ENCODE peak calls at places on chromosomes 1 and 21, in six cellular contexts. One of them, this sample, is unnamed.

GRCh38 chr1:218459878-218460277 is 114.7 kb downstream of the TGFB2 start:
- DNase-seq in A549: peak
- DNase-seq in endothelial cell of umbilical vein: peak
- DNase-seq in K562: no peak
- DNase-seq in HepG2: peak
- DNase-seq in GM12878: no peak
- DNase-seq in this sample: peak

GRCh38 chr1:116909511-116910378 is at the start of gene PTGFRN:
- DNase-seq in A549: peak
- DNase-seq in endothelial cell of umbilical vein: peak
- DNase-seq in K562: peak
- DNase-seq in HepG2: no peak
- DNase-seq in GM12878: no peak
- DNase-seq in this sample: peak

GRCh38 chr1:202010042-202011015 is at the start of gene ELF3:
- DNase-seq in A549: peak
- DNase-seq in endothelial cell of umbilical vein: no peak
- DNase-seq in K562: no peak
- DNase-seq in HepG2: peak
- DNase-seq in GM12878: peak
- DNase-seq in this sample: no peak

GRCh38 chr1:243924188-243924587 is 74.1 kb upstream of the AKT3 start:
- DNase-seq in A549: peak
- DNase-seq in endothelial cell of umbilical vein: no peak
- DNase-seq in K562: no peak
- DNase-seq in HepG2: no peak
- DNase-seq in GM12878: no peak
- DNase-seq in this sample: no peak

GRCh38 chr1:236303675-236304074 is 21.9 kb upstream of the ERO1B start:
- DNase-seq in A549: no peak
- DNase-seq in endothelial cell of umbilical vein: no peak
- DNase-seq in K562: no peak
- DNase-seq in HepG2: no peak
- DNase-seq in GM12878: peak
- DNase-seq in this sample: peak

GRCh38 chr1:117682372-117682771 is 76.5 kb downstream of the TENT5C start:
- DNase-seq in A549: no peak
- DNase-seq in endothelial cell of umbilical vein: no peak
- DNase-seq in K562: no peak
- DNase-seq in HepG2: no peak
- DNase-seq in GM12878: no peak
- DNase-seq in this sample: no peak

GRCh38 chr1:94974824-94975223 is 47.9 kb upstream of the CNN3 start:
- DNase-seq in A549: no peak
- DNase-seq in endothelial cell of umbilical vein: no peak
- DNase-seq in K562: no peak
- DNase-seq in HepG2: no peak
- DNase-seq in GM12878: no peak
- DNase-seq in this sample: no peak

GRCh38 chr21:37758997-37759396 is 157.3 kb downstream of the KCNJ6 start:
- DNase-seq in A549: peak
- DNase-seq in endothelial cell of umbilical vein: peak
- DNase-seq in K562: peak
- DNase-seq in HepG2: peak
- DNase-seq in GM12878: no peak
- DNase-seq in this sample: peak

GRCh38 chr1:20250346-20250989 is 40.2 kb upstream of the VWA5B1 start:
- DNase-seq in A549: peak
- DNase-seq in endothelial cell of umbilical vein: no peak
- DNase-seq in K562: no peak
- DNase-seq in HepG2: peak
- DNase-seq in GM12878: peak
- DNase-seq in this sample: no peak

GRCh38 chr1:177200290-177200689 is 29.5 kb downstream of the BRINP2 start:
- DNase-seq in A549: no peak
- DNase-seq in endothelial cell of umbilical vein: no peak
- DNase-seq in K562: no peak
- DNase-seq in HepG2: no peak
- DNase-seq in GM12878: no peak
- DNase-seq in this sample: no peak

GRCh38 chr1:12276225-12276624 is 46.4 kb downstream of the VPS13D start:
- DNase-seq in A549: peak
- DNase-seq in endothelial cell of umbilical vein: peak
- DNase-seq in K562: peak
- DNase-seq in HepG2: peak
- DNase-seq in GM12878: no peak
- DNase-seq in this sample: peak

GRCh38 chr1:58874757-58875755 is 91.2 kb upstream of the JUN start:
- DNase-seq in A549: no peak
- DNase-seq in endothelial cell of umbilical vein: peak
- DNase-seq in K562: no peak
- DNase-seq in HepG2: peak
- DNase-seq in GM12878: no peak
- DNase-seq in this sample: no peak

GRCh38 chr21:45875416-45875760 is 106.2 kb upstream of the COL6A1 start:
- DNase-seq in A549: no peak
- DNase-seq in endothelial cell of umbilical vein: no peak
- DNase-seq in K562: no peak
- DNase-seq in HepG2: no peak
- DNase-seq in GM12878: no peak
- DNase-seq in this sample: no peak

GRCh38 chr21:45875881-45876280 is 105.7 kb upstream of the COL6A1 start:
- DNase-seq in A549: no peak
- DNase-seq in endothelial cell of umbilical vein: no peak
- DNase-seq in K562: no peak
- DNase-seq in HepG2: no peak
- DNase-seq in GM12878: no peak
- DNase-seq in this sample: no peak

GRCh38 chr21:45873418-45873817 is 108.2 kb upstream of the COL6A1 start:
- DNase-seq in A549: no peak
- DNase-seq in endothelial cell of umbilical vein: no peak
- DNase-seq in K562: no peak
- DNase-seq in HepG2: no peak
- DNase-seq in GM12878: no peak
- DNase-seq in this sample: no peak

GRCh38 chr21:45873866-45874265 is 107.7 kb upstream of the COL6A1 start:
- DNase-seq in A549: no peak
- DNase-seq in endothelial cell of umbilical vein: no peak
- DNase-seq in K562: no peak
- DNase-seq in HepG2: no peak
- DNase-seq in GM12878: no peak
- DNase-seq in this sample: no peak

GRCh38 chr21:45874716-45875415 is 106.7 kb upstream of the COL6A1 start:
- DNase-seq in A549: no peak
- DNase-seq in endothelial cell of umbilical vein: peak
- DNase-seq in K562: no peak
- DNase-seq in HepG2: peak
- DNase-seq in GM12878: no peak
- DNase-seq in this sample: peak
- TF ChIP-seq MAX in A549: no peak
- TF ChIP-seq MAX in endothelial cell of umbilical vein: no peak
- TF ChIP-seq MAX in K562: no peak
- TF ChIP-seq MAX in HepG2: peak
- TF ChIP-seq MAX in GM12878: no peak
- TF ChIP-seq MAX in this sample: peak

DNA sequence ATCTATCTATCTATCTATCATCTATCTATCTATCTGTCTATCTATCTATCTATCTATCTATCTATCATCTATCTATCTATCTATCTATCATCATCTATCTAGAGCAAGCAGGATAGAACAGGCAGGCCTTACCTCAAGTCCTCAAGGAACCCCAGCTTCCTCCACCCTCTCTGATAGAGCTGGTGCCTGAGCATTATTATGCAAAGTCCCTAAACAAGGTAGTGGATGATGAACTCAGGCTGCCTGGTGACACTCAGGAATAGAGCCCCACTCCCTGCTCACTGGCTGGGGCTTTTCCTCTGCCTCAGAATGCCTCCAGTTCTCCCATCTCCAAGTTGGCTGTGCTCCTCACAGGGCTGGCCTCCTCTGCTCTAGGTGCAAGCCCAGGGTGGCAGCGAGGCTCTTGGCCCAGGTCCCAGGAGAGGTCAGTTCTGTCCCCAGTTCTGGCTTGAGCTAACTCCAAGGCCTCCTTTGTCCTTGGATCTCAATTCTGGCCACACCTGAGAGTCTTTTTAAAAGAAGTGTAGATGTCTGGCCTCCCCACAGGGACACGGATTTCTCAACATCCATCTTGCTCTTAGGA is 60.2 kb downstream of the PCP4 start:
- DNase-seq in A549: no peak
- DNase-seq in endothelial cell of umbilical vein: no peak
- DNase-seq in K562: no peak
- DNase-seq in HepG2: no peak
- DNase-seq in GM12878: no peak
- DNase-seq in this sample: no peak
- TF ChIP-seq MYC in A549: no peak
- TF ChIP-seq MYC in endothelial cell of umbilical vein: no peak
- TF ChIP-seq MYC in K562: no peak
- TF ChIP-seq MYC in HepG2: no peak
- TF ChIP-seq MYC in GM12878: no peak
- TF ChIP-seq MYC in this sample: no peak

GRCh38 chr1:40710581-40711315 is 19.2 kb downstream of the NFYC start:
- DNase-seq in A549: no peak
- DNase-seq in endothelial cell of umbilical vein: peak
- DNase-seq in K562: no peak
- DNase-seq in HepG2: peak
- DNase-seq in GM12878: no peak
- DNase-seq in this sample: no peak

GRCh38 chr1:40712997-40713396 is 21.5 kb downstream of the NFYC start:
- DNase-seq in A549: no peak
- DNase-seq in endothelial cell of umbilical vein: peak
- DNase-seq in K562: no peak
- DNase-seq in HepG2: no peak
- DNase-seq in GM12878: no peak
- DNase-seq in this sample: peak

GRCh38 chr1:40712405-40712944 is 21.0 kb downstream of the NFYC start:
- DNase-seq in A549: no peak
- DNase-seq in endothelial cell of umbilical vein: no peak
- DNase-seq in K562: no peak
- DNase-seq in HepG2: no peak
- DNase-seq in GM12878: no peak
- DNase-seq in this sample: no peak

GRCh38 chr1:40709802-40710278 is 18.3 kb downstream of the NFYC start:
- DNase-seq in A549: no peak
- DNase-seq in endothelial cell of umbilical vein: no peak
- DNase-seq in K562: no peak
- DNase-seq in HepG2: no peak
- DNase-seq in GM12878: no peak
- DNase-seq in this sample: no peak

DNA sequence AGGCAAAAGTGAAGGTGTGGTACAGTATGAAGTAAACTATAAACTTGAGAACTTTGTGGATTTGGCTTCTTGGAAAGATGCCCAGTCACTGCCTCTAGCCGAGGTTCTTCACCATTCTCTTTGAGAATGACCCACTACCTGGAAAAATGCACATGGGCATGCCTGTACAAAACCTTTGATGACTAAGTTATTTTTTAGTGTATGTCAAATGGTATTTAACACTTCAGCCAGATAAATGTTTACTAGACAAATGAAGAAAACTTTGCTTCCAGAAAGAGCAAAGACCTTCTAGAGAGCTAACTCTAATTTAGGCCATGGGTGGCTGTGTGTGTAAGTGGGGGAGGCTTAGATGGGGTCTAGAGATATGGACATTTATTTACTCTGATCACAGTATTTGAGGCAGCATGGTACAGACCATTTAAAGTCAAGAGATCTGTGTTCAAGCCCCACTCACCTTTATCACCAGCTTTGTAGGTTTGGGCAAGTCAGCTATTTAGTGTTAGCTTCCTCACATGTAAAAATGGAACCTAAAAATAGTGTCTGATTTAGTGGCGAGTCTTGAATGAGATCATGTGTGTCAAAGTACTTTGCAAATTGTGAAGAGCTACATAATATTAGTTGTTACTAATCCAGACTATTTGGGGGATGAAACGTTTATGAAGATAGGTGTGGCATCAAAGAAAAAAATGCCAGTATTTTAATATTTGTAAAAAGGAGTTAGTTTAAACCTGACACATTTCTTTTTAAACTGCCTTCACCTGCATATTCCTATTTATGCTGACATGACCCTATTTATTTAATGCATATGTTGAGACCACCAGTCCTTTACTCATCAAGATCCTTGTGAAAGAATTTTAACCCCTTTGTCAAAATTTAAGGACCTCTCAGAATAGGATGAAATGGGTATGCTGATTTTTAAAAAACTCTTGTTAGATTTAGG is 20.2 kb downstream of the NFYC start:
- DNase-seq in A549: peak
- DNase-seq in endothelial cell of umbilical vein: peak
- DNase-seq in K562: peak
- DNase-seq in HepG2: peak
- DNase-seq in GM12878: no peak
- DNase-seq in this sample: no peak
- TF ChIP-seq MAX in A549: no peak
- TF ChIP-seq MAX in endothelial cell of umbilical vein: no peak
- TF ChIP-seq MAX in K562: no peak
- TF ChIP-seq MAX in HepG2: no peak
- TF ChIP-seq MAX in GM12878: no peak
- TF ChIP-seq MAX in this sample: no peak

GRCh38 chr1:67684526-67685066 is 405 bp upstream of the GADD45A start:
- DNase-seq in A549: no peak
- DNase-seq in endothelial cell of umbilical vein: no peak
- DNase-seq in K562: no peak
- DNase-seq in HepG2: no peak
- DNase-seq in GM12878: no peak
- DNase-seq in this sample: no peak

GRCh38 chr1:67680486-67680885 is 4.5 kb upstream of the GADD45A start:
- DNase-seq in A549: no peak
- DNase-seq in endothelial cell of umbilical vein: no peak
- DNase-seq in K562: no peak
- DNase-seq in HepG2: no peak
- DNase-seq in GM12878: no peak
- DNase-seq in this sample: no peak

GRCh38 chr1:67683736-67684525 is 1.1 kb upstream of the GADD45A start:
- DNase-seq in A549: no peak
- DNase-seq in endothelial cell of umbilical vein: peak
- DNase-seq in K562: peak
- DNase-seq in HepG2: no peak
- DNase-seq in GM12878: no peak
- DNase-seq in this sample: no peak

GRCh38 chr1:67683306-67683705 is 1.7 kb upstream of the GADD45A start:
- DNase-seq in A549: peak
- DNase-seq in endothelial cell of umbilical vein: peak
- DNase-seq in K562: no peak
- DNase-seq in HepG2: no peak
- DNase-seq in GM12878: no peak
- DNase-seq in this sample: peak

DNA sequence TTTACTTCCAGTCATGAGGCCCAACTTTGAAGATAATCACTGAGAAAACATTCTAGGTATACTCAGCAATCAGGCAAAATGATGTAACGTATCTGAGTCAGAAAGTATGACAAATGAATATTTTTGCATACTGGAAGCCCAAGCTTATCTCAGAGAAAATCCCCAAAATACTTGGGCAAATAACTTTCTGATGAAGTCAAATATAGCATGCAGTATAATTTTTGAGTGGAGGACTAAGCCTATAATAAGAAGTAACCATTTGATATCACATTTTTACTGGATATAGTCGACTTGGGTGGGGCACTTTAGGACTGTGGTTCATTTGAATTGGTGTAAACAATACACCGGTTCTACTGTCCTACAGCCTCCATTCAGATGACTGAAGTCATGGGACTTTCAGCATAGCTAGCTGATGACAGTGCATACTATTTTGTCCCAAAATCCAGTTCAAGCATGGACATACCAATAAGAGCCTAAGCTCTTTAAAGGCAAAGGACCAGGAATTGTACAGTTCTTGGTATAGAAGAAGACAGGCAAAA is 2.3 kb upstream of the GADD45A start:
- DNase-seq in A549: peak
- DNase-seq in endothelial cell of umbilical vein: peak
- DNase-seq in K562: peak
- DNase-seq in HepG2: peak
- DNase-seq in GM12878: no peak
- DNase-seq in this sample: no peak
- TF ChIP-seq MYC in A549: no peak
- TF ChIP-seq MYC in endothelial cell of umbilical vein: no peak
- TF ChIP-seq MYC in K562: no peak
- TF ChIP-seq MYC in HepG2: no peak
- TF ChIP-seq MYC in GM12878: no peak
- TF ChIP-seq MYC in this sample: no peak

This sample was measured in NB4.